ENCODE peak calls at places on chromosomes 11 and 22, in six cellular contexts. I, U, S, D, V and K are unnamed samples.

GRCh38 chr22:49853981-49854791 is 542 bp downstream of the ZBED4 start:
- DNase-seq in I (peak), U (peak), S (no peak), D (peak), V (no peak), K (peak)

GRCh38 chr11:85758480-85759039 is 52.4 kb downstream of the SYTL2 start:
- DNase-seq in I (no peak), U (no peak), S (no peak), D (no peak), V (no peak), K (no peak)

GRCh38 chr11:57363131-57363530 is 17.8 kb downstream of the PRG3 start:
- DNase-seq in I (no peak), U (no peak), S (no peak), D (no peak), V (no peak), K (no peak)

GRCh38 chr11:130166457-130166784 is 6.8 kb downstream of the ST14 start:
- DNase-seq in I (peak), U (peak), S (no peak), D (no peak), V (no peak), K (peak)

GRCh38 chr22:20999350-21000214 is 2.3 kb downstream of the THAP7 start:
- DNase-seq in I (no peak), U (no peak), S (no peak), D (no peak), V (no peak), K (no peak)

GRCh38 chr22:22932512-22932941 is 44.9 kb downstream of the IGLL5 start:
- DNase-seq in I (no peak), U (no peak), S (no peak), D (peak), V (no peak), K (no peak)

GRCh38 chr11:79160786-79161403 is 279.9 kb downstream of the TENM4 start:
- DNase-seq in I (no peak), U (peak), S (no peak), D (no peak), V (no peak), K (peak)

GRCh38 chr11:13944801-13945505 is 17.6 kb upstream of the SPON1 start:
- DNase-seq in I (no peak), U (peak), S (peak), D (no peak), V (no peak), K (no peak)

GRCh38 chr11:10878408-10879214 is 20.8 kb upstream of the ZBED5 start:
- DNase-seq in I (no peak), U (peak), S (no peak), D (no peak), V (no peak), K (peak)

GRCh38 chr22:29310863-29311339 is 4.5 kb downstream of the GAS2L1 start:
- DNase-seq in I (peak), U (peak), S (peak), D (peak), V (no peak), K (peak)

GRCh38 chr11:10456519-10456918 is 1.5 kb downstream of the AMPD3 start:
- DNase-seq in I (no peak), U (no peak), S (peak), D (no peak), V (no peak), K (no peak)

GRCh38 chr11:20933958-20934357 is 264.6 kb downstream of the NELL1 start:
- DNase-seq in I (no peak), U (no peak), S (no peak), D (no peak), V (no peak), K (no peak)

GRCh38 chr11:11669447-11669846 is 47.6 kb upstream of the GALNT18 start:
- DNase-seq in I (no peak), U (no peak), S (no peak), D (no peak), V (no peak), K (peak)

GRCh38 chr11:70090989-70091388 is 12.9 kb downstream of the ANO1 start:
- DNase-seq in I (no peak), U (no peak), S (peak), D (peak), V (no peak), K (no peak)

GRCh38 chr11:110971110-110971509 is 258.9 kb upstream of the ARHGAP20 start:
- DNase-seq in I (no peak), U (peak), S (no peak), D (no peak), V (no peak), K (peak)

GRCh38 chr11:125724125-125724524 is 22.0 kb upstream of the PATE1 start:
- DNase-seq in I (no peak), U (peak), S (no peak), D (no peak), V (no peak), K (no peak)

GRCh38 chr11:64523456-64524187 is 67.4 kb upstream of the SLC22A12 start:
- DNase-seq in I (no peak), U (no peak), S (no peak), D (no peak), V (no peak), K (no peak)

GRCh38 chr11:2077061-2077802 is 62.0 kb downstream of the IGF2 start:
- DNase-seq in I (no peak), U (peak), S (no peak), D (no peak), V (no peak), K (peak)

GRCh38 chr11:106395716-106396349 is 318.4 kb downstream of the AASDHPPT start:
- DNase-seq in I (no peak), U (no peak), S (no peak), D (no peak), V (no peak), K (no peak)

GRCh38 chr11:116461789-116462188 is 311.0 kb downstream of the BUD13 start:
- DNase-seq in I (no peak), U (no peak), S (peak), D (no peak), V (no peak), K (no peak)

GRCh38 chr11:65404210-65404609 is 17.8 kb downstream of the FRMD8 start:
- DNase-seq in I (no peak), U (no peak), S (no peak), D (no peak), V (no peak), K (no peak)

GRCh38 chr11:66970371-66970807 is 4.7 kb upstream of the C11orf86 start:
- DNase-seq in I (no peak), U (no peak), S (no peak), D (no peak), V (no peak), K (no peak)

GRCh38 chr22:44130076-44130711 is 50.5 kb upstream of the PARVG start:
- DNase-seq in I (no peak), U (no peak), S (no peak), D (no peak), V (no peak), K (peak)

GRCh38 chr11:74615311-74615710 is 22.9 kb downstream of the POLD3 start:
- DNase-seq in I (no peak), U (no peak), S (no peak), D (no peak), V (no peak), K (no peak)

GRCh38 chr22:42639541-42640241 is 710 bp downstream of the ATP5MGL start:
- DNase-seq in I (no peak), U (peak), S (no peak), D (no peak), V (no peak), K (no peak)

GRCh38 chr22:19398206-19398605 is 33.3 kb downstream of the HIRA start:
- DNase-seq in I (no peak), U (no peak), S (no peak), D (no peak), V (no peak), K (no peak)

GRCh38 chr22:28935713-28936112 is 52.3 kb downstream of the ZNRF3 start:
- DNase-seq in I (no peak), U (no peak), S (no peak), D (no peak), V (no peak), K (no peak)

GRCh38 chr22:26377170-26377825 is 51.8 kb upstream of the ASPHD2 start:
- DNase-seq in I (no peak), U (no peak), S (peak), D (no peak), V (no peak), K (no peak)